ENCODE peak calls at places on chromosomes 6 and 20, in five cellular contexts. S, D, H, A and L are unnamed samples.

GRCh38 chr20:17622086-17622850 is 52.4 kb downstream of the DSTN start:
- DNase-seq in H (peak), D (peak), A (no peak), S (peak), L (no peak)

GRCh38 chr6:166736606-166737005 is 109.6 kb upstream of the RPS6KA2 start:
- DNase-seq in H (no peak), S (no peak), D (no peak), A (peak), L (no peak)

GRCh38 chr6:4316867-4317400 is 181.6 kb upstream of the ECI2 start:
- DNase-seq in A (no peak), S (peak), D (no peak), H (peak), L (peak)

GRCh38 chr6:155374681-155375080 is 60.4 kb upstream of the TFB1M start:
- DNase-seq in A (no peak), H (no peak), S (no peak), D (no peak), L (no peak)

GRCh38 chr6:51598171-51598570 is 489.2 kb downstream of the PKHD1 start:
- DNase-seq in A (no peak), H (no peak), S (no peak), D (no peak), L (no peak)

GRCh38 chr6:2959909-2960719 is 11.3 kb downstream of the SERPINB6 start:
- DNase-seq in S (no peak), A (no peak), H (no peak), D (no peak), L (no peak)

GRCh38 chr6:132830236-132830799 is 15.9 kb downstream of the RPS12 start:
- DNase-seq in D (no peak), S (no peak), H (no peak), A (no peak), L (no peak)

GRCh38 chr20:10316582-10316981 is 98.0 kb downstream of the SNAP25 start:
- DNase-seq in A (no peak), H (no peak), D (no peak), S (no peak), L (no peak)

GRCh38 chr20:25036331-25036936 is 21.5 kb downstream of the ACSS1 start:
- DNase-seq in D (no peak), H (no peak), S (no peak), A (no peak), L (no peak)

GRCh38 chr6:26270903-26271639 is 93.9 kb upstream of the BTN3A2 start:
- DNase-seq in A (peak), D (peak), S (peak), H (peak), L (peak)

GRCh38 chr6:112694986-112695385 is 347.9 kb downstream of the RFPL4B start:
- DNase-seq in D (no peak), H (no peak), A (no peak), S (no peak), L (no peak)

GRCh38 chr6:7939186-7939863 is 28.7 kb upstream of the TXNDC5 start:
- DNase-seq in D (no peak), A (no peak), H (no peak), S (no peak), L (no peak)

GRCh38 chr6:134517863-134518262 is 200.0 kb upstream of the SGK1 start:
- DNase-seq in A (no peak), H (no peak), S (no peak), D (no peak), L (no peak)

GRCh38 chr6:166027761-166028160 is 139.9 kb downstream of the TBXT start:
- DNase-seq in A (no peak), D (no peak), H (no peak), S (no peak), L (no peak)

GRCh38 chr6:6661684-6662083 is 73.2 kb downstream of the LY86 start:
- DNase-seq in D (peak), H (peak), S (peak), A (no peak), L (peak)

GRCh38 chr20:31987744-31988143 is 19.8 kb downstream of the XKR7 start:
- DNase-seq in S (no peak), D (no peak), H (no peak), A (no peak), L (no peak)

GRCh38 chr20:19840111-19840705 is 82.2 kb downstream of the RIN2 start:
- DNase-seq in S (no peak), H (no peak), D (no peak), A (no peak), L (no peak)

GRCh38 chr6:40931927-40932326 is 107.1 kb downstream of the UNC5CL start:
- DNase-seq in S (no peak), D (no peak), A (no peak), H (no peak), L (no peak)

GRCh38 chr6:153790048-153790447 is 249.0 kb upstream of the OPRM1 start:
- DNase-seq in A (no peak), H (no peak), D (no peak), S (no peak), L (no peak)

GRCh38 chr6:37851997-37852524 is 32.5 kb downstream of the ZFAND3 start:
- DNase-seq in D (no peak), S (no peak), A (no peak), H (no peak), L (no peak)

GRCh38 chr20:58102252-58102651 is 126.2 kb downstream of the ANKRD60 start:
- DNase-seq in A (no peak), S (no peak), D (no peak), H (no peak), L (no peak)

GRCh38 chr6:149457316-149457884 is 27.4 kb downstream of the ZC3H12D start:
- DNase-seq in A (no peak), D (no peak), H (no peak), S (no peak), L (no peak)

GRCh38 chr6:10272591-10272990 is 142.3 kb downstream of the TFAP2A start:
- DNase-seq in D (no peak), S (no peak), H (no peak), A (no peak), L (no peak)

GRCh38 chr6:10276888-10277287 is 138.0 kb downstream of the TFAP2A start:
- DNase-seq in H (no peak), D (no peak), S (no peak), A (no peak), L (no peak)

GRCh38 chr6:10278786-10279185 is 136.1 kb downstream of the TFAP2A start:
- DNase-seq in D (no peak), H (no peak), S (no peak), A (no peak), L (no peak)

GRCh38 chr6:10271982-10272381 is 142.9 kb downstream of the TFAP2A start:
- DNase-seq in A (no peak), S (no peak), D (no peak), H (no peak), L (no peak)

GRCh38 chr6:10276106-10276505 is 138.8 kb downstream of the TFAP2A start:
- DNase-seq in D (no peak), H (no peak), A (no peak), S (no peak), L (no peak)
- TF ChIP-seq POLR2A in D (no peak), H (no peak), A (no peak), S (no peak), L (no peak)

GRCh38 chr20:5548112-5548511 is 202.1 kb upstream of the SHLD1 start:
- DNase-seq in D (no peak), S (no peak), H (no peak), A (no peak), L (no peak)
- TF ChIP-seq POLR2AphosphoS5 in D (no peak), S (no peak), H (no peak), A (no peak), L (no peak)

GRCh38 chr20:7935027-7935551 is 5.2 kb downstream of the HAO1 start:
- DNase-seq in S (no peak), A (no peak), H (no peak), D (no peak), L (no peak)
- TF ChIP-seq EP300 in S (no peak), A (no peak), H (no peak), D (no peak), L (no peak)

GRCh38 chr20:44054118-44054517 is 132.9 kb downstream of the JPH2 start:
- DNase-seq in S (peak), A (peak), H (no peak), D (peak), L (no peak)
- TF ChIP-seq POLR2A in S (no peak), A (no peak), H (no peak), D (no peak), L (no peak)

GRCh38 chr6:163904161-163904560 is 489.6 kb downstream of the QKI start:
- DNase-seq in H (no peak), A (no peak), S (no peak), D (no peak), L (no peak)
- TF ChIP-seq POLR2AphosphoS5 in H (no peak), A (no peak), S (no peak), D (no peak), L (no peak)

GRCh38 chr6:48036316-48036715 is 74.7 kb downstream of the PTCHD4 start:
- DNase-seq in D (no peak), H (no peak), A (no peak), S (no peak), L (no peak)

GRCh38 chr6:48032156-48032555 is 78.8 kb downstream of the PTCHD4 start:
- DNase-seq in S (no peak), A (no peak), D (no peak), H (no peak), L (no peak)

GRCh38 chr6:48041894-48042293 is 69.1 kb downstream of the PTCHD4 start:
- DNase-seq in S (no peak), D (no peak), H (no peak), A (no peak), L (no peak)

DNA sequence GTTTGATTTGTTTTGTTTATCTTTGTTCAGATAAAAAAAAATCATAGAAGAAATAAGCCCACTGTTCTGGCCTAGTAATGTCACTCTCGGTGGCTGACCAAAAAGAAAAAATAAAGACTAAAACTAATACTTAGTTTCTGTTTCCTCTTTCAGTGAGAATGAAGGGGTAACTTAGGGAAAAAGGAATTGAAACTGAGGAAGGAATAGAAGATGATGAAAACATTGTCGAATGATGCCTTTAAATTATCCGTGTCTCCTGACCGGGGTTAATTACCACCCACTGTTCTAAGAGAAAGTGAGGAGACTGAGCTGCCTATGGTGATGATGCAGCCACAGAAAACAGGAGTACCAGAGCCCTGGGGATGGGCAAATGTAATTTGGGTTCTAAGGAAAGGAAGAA is 73.1 kb downstream of the PTCHD4 start:
- DNase-seq in H (no peak), D (no peak), A (no peak), S (no peak), L (no peak)
- TF ChIP-seq EP300 in H (no peak), D (no peak), A (no peak), S (no peak), L (no peak)

GRCh38 chr6:31736768-31737314 is 511 bp upstream of the CLIC1 start:
- DNase-seq in H (peak), D (no peak), S (no peak), A (no peak), L (peak)

GRCh38 chr6:31737315-31738047 is 1.2 kb upstream of the CLIC1 start:
- DNase-seq in D (no peak), A (peak), S (no peak), H (peak), L (peak)

GRCh38 chr6:31736026-31736767 is at the start of gene CLIC1:
- DNase-seq in D (peak), A (peak), H (peak), S (peak), L (peak)

GRCh38 chr6:31739639-31740396 is at the start of gene MSH5:
- DNase-seq in S (peak), A (peak), D (peak), H (peak), L (peak)

DNA sequence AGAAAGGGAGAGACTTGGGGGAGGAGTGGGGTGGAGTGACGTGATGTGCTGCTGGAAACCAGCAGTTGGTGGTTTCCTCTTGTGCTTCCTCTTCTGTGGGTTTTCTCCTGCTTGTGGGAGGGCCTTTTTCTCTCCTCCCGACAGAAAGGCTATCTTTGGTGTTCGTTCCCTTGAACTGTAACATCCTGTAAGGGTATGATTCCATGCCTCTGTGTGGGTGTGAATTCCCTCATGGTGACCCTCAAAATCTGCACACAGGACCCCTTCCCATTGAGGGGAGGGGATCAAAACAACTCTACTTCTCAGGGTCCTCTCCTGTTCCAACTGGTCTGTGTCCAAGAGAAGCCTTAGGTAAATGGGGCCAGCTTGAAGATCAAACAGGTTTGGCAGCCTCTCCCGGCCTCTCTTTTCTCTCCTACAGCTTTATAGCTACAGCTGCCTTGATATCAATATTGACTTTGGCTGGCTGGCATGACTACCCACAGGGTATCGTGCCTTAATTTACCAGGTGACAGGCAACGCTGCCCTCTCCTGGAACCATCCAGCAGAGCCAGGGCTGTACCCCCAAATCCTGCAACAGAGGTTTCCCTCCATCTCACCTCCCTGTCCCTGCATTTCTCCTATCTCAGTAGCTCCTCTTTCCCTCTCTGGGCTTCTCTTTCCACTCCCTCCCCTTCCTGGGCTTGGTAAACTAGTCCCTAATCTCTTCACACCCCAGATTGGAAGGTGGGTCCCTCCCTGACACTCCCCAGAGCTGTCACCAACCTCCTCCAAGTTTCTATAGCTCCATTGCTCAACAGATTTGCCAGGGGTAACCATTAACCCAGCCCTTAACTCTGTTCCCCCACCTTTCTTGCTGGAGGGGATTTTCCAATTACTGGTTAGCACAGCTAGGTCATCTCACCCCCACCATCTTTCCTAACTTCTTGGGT is 1.5 kb upstream of the MSH5 start:
- DNase-seq in H (peak), S (peak), D (no peak), A (no peak), L (no peak)
- TF ChIP-seq POLR2A in H (peak), S (no peak), D (no peak), A (no peak), L (peak)

GRCh38 chr20:36645998-36646397 is at the start of gene SLA2:
- DNase-seq in H (peak), A (no peak), S (peak), D (no peak), L (no peak)

GRCh38 chr20:36645353-36645752 is 643 bp downstream of the SLA2 start:
- DNase-seq in A (no peak), H (no peak), S (no peak), D (no peak), L (no peak)

GRCh38 chr20:36642136-36642535 is 3.9 kb downstream of the SLA2 start:
- DNase-seq in H (no peak), D (no peak), A (no peak), S (no peak), L (no peak)

GRCh38 chr20:36644713-36645109 is 1.3 kb downstream of the SLA2 start:
- DNase-seq in S (no peak), A (no peak), D (no peak), H (no peak), L (no peak)

DNA sequence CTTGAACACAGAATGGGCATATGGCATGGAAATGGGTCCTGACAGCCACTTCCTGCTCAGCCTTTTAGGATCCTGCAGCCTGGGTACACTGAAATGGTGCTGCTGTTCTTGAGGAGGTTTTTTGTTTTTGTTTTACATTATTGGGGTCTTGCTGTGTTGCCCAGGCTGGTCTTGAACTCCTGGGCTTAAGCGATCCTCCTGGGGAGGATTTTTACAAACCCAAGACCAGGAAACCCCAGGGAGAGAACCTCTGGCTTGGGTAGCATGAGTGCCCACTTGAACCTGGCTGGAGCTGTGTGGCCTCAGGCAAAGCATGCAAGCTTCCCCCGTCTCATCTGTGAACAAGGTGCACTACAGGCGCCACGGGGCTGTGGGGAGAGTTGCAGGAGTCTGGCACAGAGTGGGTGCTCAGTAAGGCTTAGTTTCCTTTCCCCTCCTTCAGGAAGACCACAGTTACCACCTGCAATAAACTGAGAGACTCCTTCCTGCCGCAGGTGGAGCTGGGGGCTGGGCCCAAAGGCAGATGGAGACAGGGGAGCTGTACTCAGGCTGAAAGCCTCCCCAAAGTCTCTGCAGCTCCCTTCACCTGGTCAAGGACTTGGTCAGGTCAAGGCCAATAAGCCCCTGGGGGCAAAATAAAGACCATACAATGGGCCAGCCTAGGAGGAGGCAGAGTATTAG is 1.8 kb downstream of the SLA2 start:
- DNase-seq in H (peak), A (no peak), D (no peak), S (no peak), L (no peak)
- TF ChIP-seq POLR2AphosphoS5 in H (no peak), A (no peak), D (no peak), S (no peak), L (no peak)